ENCODE peak calls at places on chromosomes 2 and 18, in nine cellular contexts. One of them, this sample, is unnamed.

GRCh38 chr18:23824704-23825103 is 135.5 kb downstream of the LAMA3 start:
- DNase-seq in HFF-Myc: no peak
- DNase-seq in cardiac muscle cell: no peak
- DNase-seq in tibial nerve: no peak
- DNase-seq in fibroblast of lung: peak
- DNase-seq in fibroblast of pulmonary artery: peak
- DNase-seq in ovary: no peak
- DNase-seq in left lung: no peak
- DNase-seq in heart left ventricle: no peak
- DNase-seq in this sample: no peak

GRCh38 chr18:21179590-21180220 is 62.3 kb upstream of the GREB1L start:
- DNase-seq in HFF-Myc: peak
- DNase-seq in cardiac muscle cell: peak
- DNase-seq in tibial nerve: no peak
- DNase-seq in fibroblast of lung: peak
- DNase-seq in fibroblast of pulmonary artery: peak
- DNase-seq in ovary: peak
- DNase-seq in left lung: no peak
- DNase-seq in heart left ventricle: peak
- DNase-seq in this sample: peak

GRCh38 chr18:23921716-23922285 is 92.8 kb upstream of the TTC39C start:
- DNase-seq in HFF-Myc: no peak
- DNase-seq in cardiac muscle cell: no peak
- DNase-seq in tibial nerve: no peak
- DNase-seq in fibroblast of lung: no peak
- DNase-seq in fibroblast of pulmonary artery: no peak
- DNase-seq in ovary: no peak
- DNase-seq in left lung: no peak
- DNase-seq in heart left ventricle: no peak
- DNase-seq in this sample: no peak

GRCh38 chr2:63642941-63643340 is 54.2 kb downstream of the MDH1 start:
- DNase-seq in HFF-Myc: no peak
- DNase-seq in cardiac muscle cell: no peak
- DNase-seq in tibial nerve: no peak
- DNase-seq in fibroblast of lung: peak
- DNase-seq in fibroblast of pulmonary artery: no peak
- DNase-seq in ovary: no peak
- DNase-seq in left lung: no peak
- DNase-seq in heart left ventricle: no peak
- DNase-seq in this sample: no peak

GRCh38 chr2:237264480-237265219 is 149.3 kb downstream of the COL6A3 start:
- DNase-seq in HFF-Myc: no peak
- DNase-seq in cardiac muscle cell: no peak
- DNase-seq in tibial nerve: no peak
- DNase-seq in fibroblast of lung: peak
- DNase-seq in fibroblast of pulmonary artery: peak
- DNase-seq in ovary: no peak
- DNase-seq in left lung: peak
- DNase-seq in heart left ventricle: no peak
- DNase-seq in this sample: peak

GRCh38 chr2:169507698-169508097 is 1.8 kb upstream of the KLHL41 start:
- DNase-seq in HFF-Myc: peak
- DNase-seq in cardiac muscle cell: no peak
- DNase-seq in tibial nerve: no peak
- DNase-seq in fibroblast of lung: peak
- DNase-seq in fibroblast of pulmonary artery: peak
- DNase-seq in ovary: no peak
- DNase-seq in left lung: no peak
- DNase-seq in heart left ventricle: no peak
- DNase-seq in this sample: no peak

GRCh38 chr2:47536696-47537095 is 133.7 kb downstream of the MSH2 start:
- DNase-seq in HFF-Myc: no peak
- DNase-seq in cardiac muscle cell: no peak
- DNase-seq in tibial nerve: no peak
- DNase-seq in fibroblast of lung: peak
- DNase-seq in fibroblast of pulmonary artery: no peak
- DNase-seq in ovary: no peak
- DNase-seq in left lung: no peak
- DNase-seq in heart left ventricle: no peak
- DNase-seq in this sample: no peak

GRCh38 chr2:143357956-143358355 is 228.7 kb downstream of the ARHGAP15 start:
- DNase-seq in HFF-Myc: no peak
- DNase-seq in cardiac muscle cell: peak
- DNase-seq in tibial nerve: no peak
- DNase-seq in fibroblast of lung: no peak
- DNase-seq in fibroblast of pulmonary artery: no peak
- DNase-seq in ovary: no peak
- DNase-seq in left lung: no peak
- DNase-seq in heart left ventricle: no peak
- DNase-seq in this sample: no peak

GRCh38 chr2:106075038-106075437 is 119.1 kb downstream of the UXS1 start:
- DNase-seq in HFF-Myc: no peak
- DNase-seq in cardiac muscle cell: no peak
- DNase-seq in tibial nerve: no peak
- DNase-seq in fibroblast of lung: no peak
- DNase-seq in fibroblast of pulmonary artery: no peak
- DNase-seq in ovary: no peak
- DNase-seq in left lung: no peak
- DNase-seq in heart left ventricle: no peak
- DNase-seq in this sample: no peak

GRCh38 chr18:78632111-78632541 is 347.5 kb upstream of the SALL3 start:
- DNase-seq in HFF-Myc: no peak
- DNase-seq in cardiac muscle cell: no peak
- DNase-seq in tibial nerve: no peak
- DNase-seq in fibroblast of lung: peak
- DNase-seq in fibroblast of pulmonary artery: no peak
- DNase-seq in ovary: no peak
- DNase-seq in left lung: no peak
- DNase-seq in heart left ventricle: no peak
- DNase-seq in this sample: no peak

GRCh38 chr2:118321436-118322100 is 233.3 kb downstream of the INSIG2 start:
- DNase-seq in HFF-Myc: no peak
- DNase-seq in cardiac muscle cell: no peak
- DNase-seq in tibial nerve: no peak
- DNase-seq in fibroblast of lung: no peak
- DNase-seq in fibroblast of pulmonary artery: no peak
- DNase-seq in ovary: no peak
- DNase-seq in left lung: no peak
- DNase-seq in heart left ventricle: no peak
- DNase-seq in this sample: no peak

GRCh38 chr2:132429351-132429750 is 12.7 kb downstream of the GPR39 start:
- DNase-seq in HFF-Myc: no peak
- DNase-seq in cardiac muscle cell: no peak
- DNase-seq in tibial nerve: no peak
- DNase-seq in fibroblast of lung: no peak
- DNase-seq in fibroblast of pulmonary artery: no peak
- DNase-seq in ovary: no peak
- DNase-seq in left lung: no peak
- DNase-seq in heart left ventricle: no peak
- DNase-seq in this sample: no peak

GRCh38 chr2:62760555-62760954 is 55.0 kb downstream of the EHBP1 start:
- DNase-seq in HFF-Myc: peak
- DNase-seq in cardiac muscle cell: no peak
- DNase-seq in tibial nerve: no peak
- DNase-seq in fibroblast of lung: peak
- DNase-seq in fibroblast of pulmonary artery: peak
- DNase-seq in ovary: no peak
- DNase-seq in left lung: no peak
- DNase-seq in heart left ventricle: no peak
- DNase-seq in this sample: peak

GRCh38 chr2:233942731-233943130 is 25.6 kb downstream of the TRPM8 start:
- DNase-seq in HFF-Myc: no peak
- DNase-seq in cardiac muscle cell: no peak
- DNase-seq in tibial nerve: no peak
- DNase-seq in fibroblast of lung: no peak
- DNase-seq in fibroblast of pulmonary artery: no peak
- DNase-seq in ovary: no peak
- DNase-seq in left lung: no peak
- DNase-seq in heart left ventricle: no peak
- DNase-seq in this sample: no peak

GRCh38 chr18:7414459-7414858 is 152.7 kb upstream of the PTPRM start:
- DNase-seq in HFF-Myc: no peak
- DNase-seq in cardiac muscle cell: no peak
- DNase-seq in tibial nerve: no peak
- DNase-seq in fibroblast of lung: no peak
- DNase-seq in fibroblast of pulmonary artery: peak
- DNase-seq in ovary: no peak
- DNase-seq in left lung: no peak
- DNase-seq in heart left ventricle: no peak
- DNase-seq in this sample: no peak

GRCh38 chr18:79590191-79591039 is 89.2 kb upstream of the CTDP1 start:
- DNase-seq in HFF-Myc: no peak
- DNase-seq in cardiac muscle cell: no peak
- DNase-seq in tibial nerve: no peak
- DNase-seq in fibroblast of lung: no peak
- DNase-seq in fibroblast of pulmonary artery: peak
- DNase-seq in ovary: peak
- DNase-seq in left lung: no peak
- DNase-seq in heart left ventricle: peak
- DNase-seq in this sample: no peak

GRCh38 chr2:118642501-118642900 is 204.9 kb downstream of the EN1 start:
- DNase-seq in HFF-Myc: no peak
- DNase-seq in cardiac muscle cell: no peak
- DNase-seq in tibial nerve: no peak
- DNase-seq in fibroblast of lung: peak
- DNase-seq in fibroblast of pulmonary artery: no peak
- DNase-seq in ovary: no peak
- DNase-seq in left lung: no peak
- DNase-seq in heart left ventricle: no peak
- DNase-seq in this sample: no peak

GRCh38 chr2:109435866-109436634 is 177.7 kb downstream of the SEPTIN10 start:
- DNase-seq in HFF-Myc: no peak
- DNase-seq in cardiac muscle cell: no peak
- DNase-seq in tibial nerve: no peak
- DNase-seq in fibroblast of lung: peak
- DNase-seq in fibroblast of pulmonary artery: peak
- DNase-seq in ovary: no peak
- DNase-seq in left lung: peak
- DNase-seq in heart left ventricle: peak
- DNase-seq in this sample: no peak

DNA sequence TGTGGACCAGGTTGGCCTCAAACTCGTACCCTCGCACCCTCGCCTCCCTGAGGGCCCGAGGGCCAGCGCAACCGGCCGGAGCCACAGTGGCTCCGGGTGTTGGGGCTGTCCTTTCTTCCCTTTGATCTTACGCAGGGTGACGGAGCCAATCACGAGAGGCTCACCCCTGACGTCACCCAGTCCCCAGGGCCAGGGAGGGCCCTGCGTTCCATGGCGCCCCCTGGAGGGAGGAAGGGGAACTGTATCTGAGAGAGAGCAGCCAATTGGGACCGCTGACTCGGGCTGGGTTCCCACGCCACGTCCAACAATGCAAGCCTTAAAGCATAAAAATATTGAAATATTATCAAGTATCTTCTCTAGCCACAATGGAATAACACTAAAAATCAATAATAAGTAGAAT is 432.8 kb upstream of the LRRTM4 start:
- DNase-seq in HFF-Myc: no peak
- DNase-seq in cardiac muscle cell: no peak
- DNase-seq in tibial nerve: no peak
- DNase-seq in fibroblast of lung: no peak
- DNase-seq in fibroblast of pulmonary artery: no peak
- DNase-seq in ovary: no peak
- DNase-seq in left lung: no peak
- DNase-seq in heart left ventricle: no peak
- DNase-seq in this sample: no peak
- TF ChIP-seq CTCF in HFF-Myc: peak
- TF ChIP-seq CTCF in cardiac muscle cell: no peak
- TF ChIP-seq CTCF in tibial nerve: no peak
- TF ChIP-seq CTCF in fibroblast of lung: no peak
- TF ChIP-seq CTCF in fibroblast of pulmonary artery: no peak
- TF ChIP-seq CTCF in ovary: no peak
- TF ChIP-seq CTCF in left lung: no peak
- TF ChIP-seq CTCF in heart left ventricle: no peak
- TF ChIP-seq CTCF in this sample: peak

GRCh38 chr18:2846638-2847340 is at the start of gene EMILIN2:
- DNase-seq in HFF-Myc: no peak
- DNase-seq in cardiac muscle cell: peak
- DNase-seq in tibial nerve: peak
- DNase-seq in fibroblast of lung: peak
- DNase-seq in fibroblast of pulmonary artery: peak
- DNase-seq in ovary: peak
- DNase-seq in left lung: peak
- DNase-seq in heart left ventricle: peak
- DNase-seq in this sample: no peak
- H3K4me3 ChIP-seq in HFF-Myc: peak
- H3K4me3 ChIP-seq in cardiac muscle cell: peak
- H3K4me3 ChIP-seq in tibial nerve: peak
- H3K4me3 ChIP-seq in fibroblast of lung: peak
- H3K4me3 ChIP-seq in fibroblast of pulmonary artery: peak
- H3K4me3 ChIP-seq in ovary: peak
- H3K4me3 ChIP-seq in left lung: peak
- H3K4me3 ChIP-seq in heart left ventricle: peak
- H3K4me3 ChIP-seq in this sample: peak

DNA sequence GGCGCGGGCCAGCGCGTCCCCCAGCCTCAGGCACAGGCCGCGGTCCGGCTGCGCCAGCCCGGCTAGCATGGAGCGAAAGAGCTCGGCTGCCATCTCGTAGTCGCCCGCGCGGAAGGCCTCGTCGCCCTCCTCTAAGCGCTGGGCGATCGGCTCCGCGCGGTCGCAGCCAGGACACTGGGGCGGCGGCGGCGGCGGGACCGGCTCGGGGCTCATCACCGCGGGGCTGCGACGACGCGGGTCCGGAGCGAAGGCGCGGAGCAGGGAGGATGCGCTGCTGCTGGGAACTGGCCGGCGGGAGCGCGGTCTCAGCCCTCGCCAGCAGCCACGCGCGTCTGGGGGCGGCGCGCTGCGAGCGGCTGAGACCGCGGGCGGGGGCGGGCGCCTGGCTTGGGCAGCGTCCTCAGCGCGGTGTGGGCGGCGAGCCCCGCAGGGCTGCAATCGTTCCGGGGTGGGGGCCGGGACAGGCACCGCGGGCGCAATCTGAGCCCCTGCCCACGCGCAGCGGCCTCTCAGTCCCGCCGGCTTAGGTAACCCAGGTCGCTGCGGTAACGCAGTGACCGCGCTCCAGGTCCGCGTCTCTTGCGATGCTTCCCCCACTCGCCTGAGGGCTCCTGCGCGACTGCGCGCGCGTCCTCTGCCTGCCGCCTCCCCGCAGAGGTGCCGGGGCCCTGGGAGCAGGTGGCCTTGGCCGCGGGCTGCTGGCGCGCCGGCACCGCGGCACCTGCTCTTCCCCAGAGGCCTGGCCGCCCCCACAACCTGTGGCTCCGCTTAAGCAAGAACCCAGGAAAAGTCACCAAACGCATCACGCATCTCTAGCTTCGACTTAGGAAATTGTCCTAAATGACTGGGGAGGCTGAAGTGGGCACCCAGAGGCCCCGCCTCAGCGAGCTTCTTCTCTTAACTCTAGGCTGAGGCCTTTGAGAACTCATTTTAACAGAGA is at the start of gene LONRF2:
- DNase-seq in HFF-Myc: no peak
- DNase-seq in cardiac muscle cell: peak
- DNase-seq in tibial nerve: no peak
- DNase-seq in fibroblast of lung: peak
- DNase-seq in fibroblast of pulmonary artery: no peak
- DNase-seq in ovary: peak
- DNase-seq in left lung: peak
- DNase-seq in heart left ventricle: peak
- DNase-seq in this sample: no peak
- TF ChIP-seq CTCF in HFF-Myc: no peak
- TF ChIP-seq CTCF in cardiac muscle cell: no peak
- TF ChIP-seq CTCF in tibial nerve: no peak
- TF ChIP-seq CTCF in fibroblast of lung: no peak
- TF ChIP-seq CTCF in fibroblast of pulmonary artery: no peak
- TF ChIP-seq CTCF in ovary: no peak
- TF ChIP-seq CTCF in left lung: no peak
- TF ChIP-seq CTCF in heart left ventricle: no peak
- TF ChIP-seq CTCF in this sample: no peak

GRCh38 chr18:44679912-44680270 is 797 bp upstream of the SETBP1 start:
- DNase-seq in HFF-Myc: no peak
- DNase-seq in cardiac muscle cell: peak
- DNase-seq in tibial nerve: peak
- DNase-seq in fibroblast of lung: peak
- DNase-seq in fibroblast of pulmonary artery: peak
- DNase-seq in ovary: peak
- DNase-seq in left lung: peak
- DNase-seq in heart left ventricle: peak
- DNase-seq in this sample: no peak
- H3K4me3 ChIP-seq in HFF-Myc: peak
- H3K4me3 ChIP-seq in cardiac muscle cell: peak
- H3K4me3 ChIP-seq in tibial nerve: peak
- H3K4me3 ChIP-seq in fibroblast of lung: peak
- H3K4me3 ChIP-seq in fibroblast of pulmonary artery: peak
- H3K4me3 ChIP-seq in ovary: peak
- H3K4me3 ChIP-seq in left lung: peak
- H3K4me3 ChIP-seq in heart left ventricle: peak
- H3K4me3 ChIP-seq in this sample: peak